ENCODE peak calls at places on chromosome 3, in eight cellular contexts. P is H1, B is fibroblast of the aortic adventitia, M is A549, W is transverse colon, K is activated B cell treated with CpG ODN at 0.5 μM for 24 hours, Z is BE2C, O is GM06990. C is an unnamed sample.

GRCh38 chr3:56908004-56908403 is 106.3 kb upstream of the ARHGEF3 start:
- DNase-seq in P (no peak), B (no peak), M (no peak), W (no peak), K (no peak), Z (no peak), O (no peak), C (no peak)

GRCh38 chr3:9238727-9239295 is 10.6 kb downstream of the SRGAP3 start:
- DNase-seq in P (no peak), B (no peak), M (no peak), W (no peak), K (no peak), Z (no peak), O (no peak), C (no peak)

GRCh38 chr3:15313461-15313860 is 18.9 kb downstream of the SH3BP5 start:
- DNase-seq in P (no peak), B (no peak), M (no peak), W (no peak), K (no peak), Z (no peak), O (no peak), C (no peak)

GRCh38 chr3:68090571-68090970 is 436.2 kb upstream of the SUCLG2 start:
- DNase-seq in P (no peak), B (no peak), M (no peak), W (no peak), K (no peak), Z (no peak), O (no peak), C (no peak)

GRCh38 chr3:127197300-127198150 is 4.6 kb downstream of the PRR23E start:
- DNase-seq in P (no peak), B (no peak), M (no peak), W (no peak), K (no peak), Z (no peak), O (no peak), C (peak)

GRCh38 chr3:114128231-114128630 is 50.6 kb downstream of the DRD3 start:
- DNase-seq in P (no peak), B (peak), M (no peak), W (no peak), K (no peak), Z (no peak), O (no peak), C (no peak)

GRCh38 chr3:47658444-47658843 is 79.8 kb upstream of the CSPG5 start:
- DNase-seq in P (no peak), B (no peak), M (no peak), W (no peak), K (no peak), Z (no peak), O (no peak), C (no peak)

GRCh38 chr3:127707777-127708438 is 35.2 kb downstream of the ABTB1 start:
- DNase-seq in P (no peak), B (no peak), M (no peak), W (peak), K (no peak), Z (no peak), O (no peak), C (no peak)

GRCh38 chr3:16307832-16308531 is 43.0 kb downstream of the OXNAD1 start:
- DNase-seq in P (no peak), B (no peak), M (no peak), W (no peak), K (no peak), Z (no peak), O (no peak), C (no peak)

GRCh38 chr3:17356581-17356980 is 385.9 kb downstream of the TBC1D5 start:
- DNase-seq in P (no peak), B (no peak), M (no peak), W (no peak), K (no peak), Z (no peak), O (no peak), C (no peak)

GRCh38 chr3:181711325-181712135 is at the start of gene SOX2:
- DNase-seq in P (peak), B (peak), M (peak), W (peak), K (no peak), Z (peak), O (peak), C (peak)

GRCh38 chr3:150014782-150015181 is 44.1 kb upstream of the PFN2 start:
- DNase-seq in P (no peak), B (no peak), M (no peak), W (no peak), K (no peak), Z (no peak), O (no peak), C (no peak)

GRCh38 chr3:46970391-46971091 is 6.0 kb downstream of the CCDC12 start:
- DNase-seq in P (no peak), B (peak), M (no peak), W (no peak), K (no peak), Z (no peak), O (no peak), C (no peak)

GRCh38 chr3:29128004-29128403 is 152.9 kb upstream of the RBMS3 start:
- DNase-seq in P (no peak), B (no peak), M (no peak), W (no peak), K (no peak), Z (peak), O (no peak), C (no peak)

GRCh38 chr3:153623834-153624233 is 461.8 kb downstream of the RAP2B start:
- DNase-seq in P (no peak), B (no peak), M (no peak), W (no peak), K (no peak), Z (no peak), O (no peak), C (no peak)

GRCh38 chr3:48112813-48113212 is 75.4 kb downstream of the CDC25A start:
- DNase-seq in P (no peak), B (no peak), M (no peak), W (no peak), K (no peak), Z (peak), O (no peak), C (peak)

GRCh38 chr3:117322866-117323265 is 613.3 kb downstream of the TUSC7 start:
- DNase-seq in P (no peak), B (peak), M (no peak), W (no peak), K (no peak), Z (no peak), O (no peak), C (no peak)

GRCh38 chr3:171896341-171896740 is 53.2 kb downstream of the TMEM212 start:
- DNase-seq in P (no peak), B (no peak), M (no peak), W (no peak), K (no peak), Z (no peak), O (no peak), C (no peak)

GRCh38 chr3:152737021-152737908 is 97.7 kb upstream of the P2RY1 start:
- DNase-seq in P (no peak), B (peak), M (no peak), W (no peak), K (no peak), Z (no peak), O (peak), C (peak)

GRCh38 chr3:133527306-133527705 is 46.2 kb upstream of the CDV3 start:
- DNase-seq in P (no peak), B (no peak), M (no peak), W (peak), K (no peak), Z (no peak), O (no peak), C (no peak)

GRCh38 chr3:47324278-47324865 is 41.6 kb downstream of the KLHL18 start:
- DNase-seq in P (peak), B (peak), M (peak), W (peak), K (no peak), Z (peak), O (no peak), C (peak)

GRCh38 chr3:46576899-46577298 is 10.8 kb upstream of the LRRC2 start:
- DNase-seq in P (no peak), B (no peak), M (no peak), W (no peak), K (no peak), Z (no peak), O (no peak), C (no peak)

GRCh38 chr3:153050978-153051377 is 111.0 kb upstream of the RAP2B start:
- DNase-seq in P (no peak), B (no peak), M (no peak), W (no peak), K (no peak), Z (no peak), O (no peak), C (no peak)

GRCh38 chr3:69628956-69629355 is 110.3 kb upstream of the MITF start:
- DNase-seq in P (no peak), B (peak), M (no peak), W (no peak), K (no peak), Z (no peak), O (no peak), C (no peak)

GRCh38 chr3:105473521-105474223 is 107.0 kb downstream of the ALCAM start:
- DNase-seq in P (no peak), B (peak), M (no peak), W (no peak), K (no peak), Z (no peak), O (peak), C (no peak)

GRCh38 chr3:123099331-123100191 is 32.7 kb downstream of the PDIA5 start:
- DNase-seq in P (no peak), B (no peak), M (no peak), W (no peak), K (no peak), Z (no peak), O (no peak), C (no peak)

GRCh38 chr3:125594581-125595011 is 701 bp downstream of the OSBPL11 start:
- DNase-seq in P (no peak), B (no peak), M (no peak), W (peak), K (no peak), Z (peak), O (peak), C (no peak)

GRCh38 chr3:32640939-32641725 is 43.9 kb upstream of the CNOT10 start:
- DNase-seq in P (no peak), B (peak), M (no peak), W (no peak), K (no peak), Z (peak), O (no peak), C (no peak)

GRCh38 chr3:99473321-99473751 is 165.1 kb upstream of the COL8A1 start:
- DNase-seq in P (no peak), B (no peak), M (no peak), W (no peak), K (no peak), Z (no peak), O (no peak), C (no peak)

GRCh38 chr3:33061782-33062181 is 35.2 kb downstream of the GLB1 start:
- DNase-seq in P (no peak), B (peak), M (no peak), W (no peak), K (no peak), Z (no peak), O (peak), C (no peak)

GRCh38 chr3:69425249-69425648 is 39.4 kb upstream of the FRMD4B start:
- DNase-seq in P (no peak), B (peak), M (peak), W (peak), K (no peak), Z (peak), O (no peak), C (peak)

GRCh38 chr3:52704611-52705437 is 767 bp downstream of the GLT8D1 start:
- DNase-seq in P (no peak), B (no peak), M (peak), W (no peak), K (no peak), Z (no peak), O (peak), C (peak)

GRCh38 chr3:126948980-126949535 is 33.9 kb upstream of the PLXNA1 start:
- DNase-seq in P (no peak), B (no peak), M (no peak), W (no peak), K (no peak), Z (no peak), O (no peak), C (no peak)

GRCh38 chr3:57144952-57145351 is 20.2 kb downstream of the IL17RD start:
- DNase-seq in P (no peak), B (no peak), M (no peak), W (no peak), K (no peak), Z (no peak), O (no peak), C (no peak)

GRCh38 chr3:66021731-66022131 is 17.0 kb downstream of the MAGI1 start:
- DNase-seq in P (no peak), B (peak), M (peak), W (no peak), K (no peak), Z (no peak), O (no peak), C (no peak)

GRCh38 chr3:146036289-146036688 is 124.7 kb downstream of the PLOD2 start:
- DNase-seq in P (no peak), B (no peak), M (no peak), W (no peak), K (no peak), Z (no peak), O (no peak), C (no peak)

GRCh38 chr3:146037697-146038096 is 123.3 kb downstream of the PLOD2 start:
- DNase-seq in P (no peak), B (no peak), M (no peak), W (no peak), K (no peak), Z (no peak), O (no peak), C (no peak)

GRCh38 chr3:146035366-146035765 is 125.6 kb downstream of the PLOD2 start:
- DNase-seq in P (no peak), B (peak), M (no peak), W (no peak), K (no peak), Z (no peak), O (no peak), C (no peak)

GRCh38 chr3:146044046-146044445 is 116.9 kb downstream of the PLOD2 start:
- DNase-seq in P (no peak), B (no peak), M (no peak), W (no peak), K (no peak), Z (no peak), O (no peak), C (no peak)

DNA sequence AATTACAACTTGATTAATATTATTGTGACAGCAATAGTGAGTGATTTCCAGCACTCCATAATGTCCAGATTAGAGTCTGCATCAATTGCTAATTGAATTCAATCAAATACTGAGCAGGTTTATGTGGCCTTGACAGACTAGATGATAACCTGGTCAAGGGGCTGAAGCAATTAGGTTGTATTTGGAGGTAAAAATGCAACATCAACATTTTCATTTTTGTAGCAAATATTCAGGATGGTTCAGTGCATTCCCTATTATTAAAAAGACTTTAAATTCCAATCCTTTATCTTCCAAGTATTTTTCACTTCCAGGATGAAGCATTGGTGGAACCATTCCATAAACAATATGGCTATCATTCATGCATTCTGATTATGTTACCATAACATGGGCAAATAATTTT is 120.4 kb downstream of the PLOD2 start:
- DNase-seq in P (no peak), B (no peak), M (no peak), W (no peak), K (no peak), Z (no peak), O (no peak), C (no peak)
- TF ChIP-seq CTCF in P (no peak), B (no peak), M (no peak), W (no peak), K (no peak), Z (no peak), O (no peak), C (no peak)

GRCh38 chr3:129604942-129605592 is 1.4 kb downstream of the PLXND1 start:
- DNase-seq in P (no peak), B (no peak), M (no peak), W (no peak), K (no peak), Z (no peak), O (no peak), C (no peak)
- TF ChIP-seq CTCF in P (no peak), B (no peak), M (no peak), W (no peak), K (no peak), Z (peak), O (no peak), C (no peak)

DNA sequence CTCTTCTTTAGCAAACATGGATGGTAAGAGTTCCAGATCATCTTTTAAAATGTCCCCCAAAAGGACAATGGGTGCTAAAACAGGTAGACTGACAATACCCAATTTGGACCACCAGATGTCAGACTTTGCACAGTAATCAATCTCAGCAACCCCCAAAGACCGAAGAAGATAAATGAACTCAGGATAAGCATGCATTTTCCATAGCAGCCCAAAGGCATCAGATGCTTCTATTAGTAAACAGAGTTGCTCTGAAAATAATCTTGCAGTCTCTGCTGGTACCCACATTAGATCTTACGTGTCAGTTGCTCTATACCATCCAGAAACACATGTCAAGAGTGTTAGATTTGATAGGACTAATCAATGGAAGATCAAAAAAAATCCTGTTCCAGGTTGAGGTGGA is 20.6 kb downstream of the MYH15 start:
- DNase-seq in P (no peak), B (peak), M (peak), W (no peak), K (no peak), Z (peak), O (no peak), C (peak)
- TF ChIP-seq CTCF in P (no peak), B (peak), M (peak), W (peak), K (peak), Z (peak), O (peak), C (peak)

GRCh38 chr3:13157986-13158385 is 84.8 kb upstream of the IQSEC1 start:
- DNase-seq in P (no peak), B (no peak), M (no peak), W (no peak), K (no peak), Z (no peak), O (no peak), C (no peak)
- TF ChIP-seq CTCF in P (no peak), B (no peak), M (no peak), W (no peak), K (no peak), Z (no peak), O (no peak), C (no peak)

C was measured in GM13976.